ENCODE peak calls at places on chromosomes 5 and 9, in seven cellular contexts. One of them, this sample, is unnamed.

GRCh38 chr9:33721674-33722358 is 73.5 kb upstream of the PRSS3 start:
- DNase-seq in NCI-H1436: peak; percentile 72
- DNase-seq in effector memory CD4-positive, alpha-beta T cell: peak; percentile 69
- DNase-seq in EH: peak; percentile 75
- DNase-seq in HT1080: peak; percentile 71
- DNase-seq in heart right ventricle: peak; percentile 78
- DNase-seq in cerebellar cortex: peak; percentile 85
- DNase-seq in this sample: peak; percentile 57

GRCh38 chr9:85163415-85163814 is 493.9 kb downstream of the NTRK2 start:
- DNase-seq in NCI-H1436: no peak
- DNase-seq in effector memory CD4-positive, alpha-beta T cell: no peak
- DNase-seq in EH: no peak
- DNase-seq in HT1080: no peak
- DNase-seq in heart right ventricle: no peak
- DNase-seq in cerebellar cortex: no peak
- DNase-seq in this sample: no peak

GRCh38 chr5:61232490-61232889 is 70.2 kb upstream of the SMIM15 start:
- DNase-seq in NCI-H1436: no peak
- DNase-seq in effector memory CD4-positive, alpha-beta T cell: no peak
- DNase-seq in EH: no peak
- DNase-seq in HT1080: no peak
- DNase-seq in heart right ventricle: peak; percentile 16
- DNase-seq in cerebellar cortex: no peak
- DNase-seq in this sample: no peak

GRCh38 chr9:106962105-106962504 is 99.1 kb downstream of the ZNF462 start:
- DNase-seq in NCI-H1436: no peak
- DNase-seq in effector memory CD4-positive, alpha-beta T cell: no peak
- DNase-seq in EH: peak; percentile 28
- DNase-seq in HT1080: no peak
- DNase-seq in heart right ventricle: no peak
- DNase-seq in cerebellar cortex: no peak
- DNase-seq in this sample: no peak

GRCh38 chr5:132704875-132705274 is 31.1 kb downstream of the IL4 start:
- DNase-seq in NCI-H1436: no peak
- DNase-seq in effector memory CD4-positive, alpha-beta T cell: no peak
- DNase-seq in EH: peak; percentile 64
- DNase-seq in HT1080: peak; percentile 38
- DNase-seq in heart right ventricle: no peak
- DNase-seq in cerebellar cortex: no peak
- DNase-seq in this sample: no peak

GRCh38 chr5:38466444-38467189 is 89.8 kb downstream of the LIFR start:
- DNase-seq in NCI-H1436: no peak
- DNase-seq in effector memory CD4-positive, alpha-beta T cell: no peak
- DNase-seq in EH: no peak
- DNase-seq in HT1080: no peak
- DNase-seq in heart right ventricle: peak; percentile 74
- DNase-seq in cerebellar cortex: peak; percentile 84
- DNase-seq in this sample: no peak

GRCh38 chr9:106885451-106885850 is 22.5 kb downstream of the ZNF462 start:
- DNase-seq in NCI-H1436: no peak
- DNase-seq in effector memory CD4-positive, alpha-beta T cell: no peak
- DNase-seq in EH: peak; percentile 86
- DNase-seq in HT1080: peak; percentile 89
- DNase-seq in heart right ventricle: no peak
- DNase-seq in cerebellar cortex: no peak
- DNase-seq in this sample: no peak

GRCh38 chr5:180467028-180467427 is 27.2 kb upstream of the CNOT6 start:
- DNase-seq in NCI-H1436: no peak
- DNase-seq in effector memory CD4-positive, alpha-beta T cell: no peak
- DNase-seq in EH: no peak
- DNase-seq in HT1080: peak; percentile 22
- DNase-seq in heart right ventricle: no peak
- DNase-seq in cerebellar cortex: no peak
- DNase-seq in this sample: no peak

GRCh38 chr5:134101686-134102439 is 12.6 kb upstream of the TCF7 start:
- DNase-seq in NCI-H1436: peak; percentile 14
- DNase-seq in effector memory CD4-positive, alpha-beta T cell: peak; percentile 54
- DNase-seq in EH: peak; percentile 48
- DNase-seq in HT1080: peak; percentile 34
- DNase-seq in heart right ventricle: peak; percentile 46
- DNase-seq in cerebellar cortex: peak; percentile 53
- DNase-seq in this sample: no peak

GRCh38 chr9:130240410-130241197 is 25.0 kb upstream of the HMCN2 start:
- DNase-seq in NCI-H1436: peak; percentile 25
- DNase-seq in effector memory CD4-positive, alpha-beta T cell: no peak
- DNase-seq in EH: peak; percentile 81
- DNase-seq in HT1080: peak; percentile 74
- DNase-seq in heart right ventricle: peak; percentile 67
- DNase-seq in cerebellar cortex: peak; percentile 89
- DNase-seq in this sample: peak; percentile 79

GRCh38 chr9:385818-386398 is 171.2 kb downstream of the DOCK8 start:
- DNase-seq in NCI-H1436: peak; percentile 25
- DNase-seq in effector memory CD4-positive, alpha-beta T cell: no peak
- DNase-seq in EH: peak; percentile 41
- DNase-seq in HT1080: peak; percentile 52
- DNase-seq in heart right ventricle: peak; percentile 45
- DNase-seq in cerebellar cortex: peak; percentile 61
- DNase-seq in this sample: peak; percentile 65

GRCh38 chr9:8963882-8964281 is 1164.3 kb upstream of the DMAC1 start:
- DNase-seq in NCI-H1436: no peak
- DNase-seq in effector memory CD4-positive, alpha-beta T cell: no peak
- DNase-seq in EH: no peak
- DNase-seq in HT1080: no peak
- DNase-seq in heart right ventricle: no peak
- DNase-seq in cerebellar cortex: no peak
- DNase-seq in this sample: no peak

GRCh38 chr9:89601306-89601705 is 3.5 kb upstream of the GADD45G start:
- DNase-seq in NCI-H1436: no peak
- DNase-seq in effector memory CD4-positive, alpha-beta T cell: no peak
- DNase-seq in EH: no peak
- DNase-seq in HT1080: no peak
- DNase-seq in heart right ventricle: no peak
- DNase-seq in cerebellar cortex: no peak
- DNase-seq in this sample: no peak

GRCh38 chr5:61450170-61450815 is 118.2 kb downstream of the ZSWIM6 start:
- DNase-seq in NCI-H1436: no peak
- DNase-seq in effector memory CD4-positive, alpha-beta T cell: no peak
- DNase-seq in EH: peak; percentile 96
- DNase-seq in HT1080: peak; percentile 86
- DNase-seq in heart right ventricle: no peak
- DNase-seq in cerebellar cortex: peak; percentile 22
- DNase-seq in this sample: no peak

GRCh38 chr5:174187001-174187400 is 141.5 kb downstream of the NSG2 start:
- DNase-seq in NCI-H1436: no peak
- DNase-seq in effector memory CD4-positive, alpha-beta T cell: no peak
- DNase-seq in EH: no peak
- DNase-seq in HT1080: no peak
- DNase-seq in heart right ventricle: no peak
- DNase-seq in cerebellar cortex: no peak
- DNase-seq in this sample: no peak

GRCh38 chr5:179207470-179207869 is 137.8 kb downstream of the ADAMTS2 start:
- DNase-seq in NCI-H1436: no peak
- DNase-seq in effector memory CD4-positive, alpha-beta T cell: no peak
- DNase-seq in EH: no peak
- DNase-seq in HT1080: no peak
- DNase-seq in heart right ventricle: no peak
- DNase-seq in cerebellar cortex: no peak
- DNase-seq in this sample: no peak

GRCh38 chr5:156631005-156631404 is 219.1 kb upstream of the PPP1R2B start:
- DNase-seq in NCI-H1436: no peak
- DNase-seq in effector memory CD4-positive, alpha-beta T cell: no peak
- DNase-seq in EH: no peak
- DNase-seq in HT1080: no peak
- DNase-seq in heart right ventricle: no peak
- DNase-seq in cerebellar cortex: no peak
- DNase-seq in this sample: no peak

GRCh38 chr5:79956173-79956670 is 34.8 kb downstream of the MTX3 start:
- DNase-seq in NCI-H1436: no peak
- DNase-seq in effector memory CD4-positive, alpha-beta T cell: no peak
- DNase-seq in EH: peak; percentile 74
- DNase-seq in HT1080: peak; percentile 90
- DNase-seq in heart right ventricle: no peak
- DNase-seq in cerebellar cortex: no peak
- DNase-seq in this sample: no peak

GRCh38 chr5:40914835-40915234 is 5.5 kb downstream of the C7 start:
- DNase-seq in NCI-H1436: no peak
- DNase-seq in effector memory CD4-positive, alpha-beta T cell: no peak
- DNase-seq in EH: peak; percentile 49
- DNase-seq in HT1080: peak; percentile 53
- DNase-seq in heart right ventricle: no peak
- DNase-seq in cerebellar cortex: no peak
- DNase-seq in this sample: no peak

GRCh38 chr5:56815657-56816545 is 552 bp downstream of the MAP3K1 start:
- DNase-seq in NCI-H1436: no peak
- DNase-seq in effector memory CD4-positive, alpha-beta T cell: peak; percentile 12
- DNase-seq in EH: peak; percentile 64
- DNase-seq in HT1080: peak; percentile 15
- DNase-seq in heart right ventricle: peak; percentile 30
- DNase-seq in cerebellar cortex: peak; percentile 51
- DNase-seq in this sample: no peak

GRCh38 chr5:76704131-76704663 is 11.7 kb upstream of the F2R start:
- DNase-seq in NCI-H1436: no peak
- DNase-seq in effector memory CD4-positive, alpha-beta T cell: no peak
- DNase-seq in EH: no peak
- DNase-seq in HT1080: peak; percentile 47
- DNase-seq in heart right ventricle: no peak
- DNase-seq in cerebellar cortex: no peak
- DNase-seq in this sample: no peak

GRCh38 chr5:74612059-74612458 is 28.5 kb downstream of the ENC1 start:
- DNase-seq in NCI-H1436: no peak
- DNase-seq in effector memory CD4-positive, alpha-beta T cell: no peak
- DNase-seq in EH: no peak
- DNase-seq in HT1080: no peak
- DNase-seq in heart right ventricle: no peak
- DNase-seq in cerebellar cortex: no peak
- DNase-seq in this sample: no peak

GRCh38 chr5:136191304-136192014 is 1.5 kb downstream of the SMIM32 start:
- DNase-seq in NCI-H1436: no peak
- DNase-seq in effector memory CD4-positive, alpha-beta T cell: no peak
- DNase-seq in EH: peak; percentile 40
- DNase-seq in HT1080: no peak
- DNase-seq in heart right ventricle: no peak
- DNase-seq in cerebellar cortex: no peak
- DNase-seq in this sample: no peak

GRCh38 chr5:79850941-79851693 is 139.9 kb downstream of the MTX3 start:
- DNase-seq in NCI-H1436: no peak
- DNase-seq in effector memory CD4-positive, alpha-beta T cell: no peak
- DNase-seq in EH: no peak
- DNase-seq in HT1080: no peak
- DNase-seq in heart right ventricle: no peak
- DNase-seq in cerebellar cortex: no peak
- DNase-seq in this sample: no peak

GRCh38 chr9:18793122-18793521 is 239.9 kb downstream of the SAXO1 start:
- DNase-seq in NCI-H1436: no peak
- DNase-seq in effector memory CD4-positive, alpha-beta T cell: no peak
- DNase-seq in EH: no peak
- DNase-seq in HT1080: no peak
- DNase-seq in heart right ventricle: no peak
- DNase-seq in cerebellar cortex: no peak
- DNase-seq in this sample: no peak

GRCh38 chr9:117411547-117411946 is 3.3 kb downstream of the ASTN2 start:
- DNase-seq in NCI-H1436: peak; percentile 19
- DNase-seq in effector memory CD4-positive, alpha-beta T cell: no peak
- DNase-seq in EH: peak; percentile 25
- DNase-seq in HT1080: peak; percentile 35
- DNase-seq in heart right ventricle: peak; percentile 28
- DNase-seq in cerebellar cortex: peak; percentile 74
- DNase-seq in this sample: no peak

GRCh38 chr5:181235323-181235688 is 8.4 kb downstream of the RACK1 start:
- DNase-seq in NCI-H1436: no peak
- DNase-seq in effector memory CD4-positive, alpha-beta T cell: no peak
- DNase-seq in EH: peak; percentile 15
- DNase-seq in HT1080: no peak
- DNase-seq in heart right ventricle: no peak
- DNase-seq in cerebellar cortex: no peak
- DNase-seq in this sample: no peak

GRCh38 chr9:108290839-108291585 is 564.8 kb downstream of the ACTL7B start:
- DNase-seq in NCI-H1436: no peak
- DNase-seq in effector memory CD4-positive, alpha-beta T cell: no peak
- DNase-seq in EH: peak; percentile 88
- DNase-seq in HT1080: no peak
- DNase-seq in heart right ventricle: no peak
- DNase-seq in cerebellar cortex: no peak
- DNase-seq in this sample: no peak

GRCh38 chr9:89868100-89868499 is 263.3 kb downstream of the GADD45G start:
- DNase-seq in NCI-H1436: no peak
- DNase-seq in effector memory CD4-positive, alpha-beta T cell: no peak
- DNase-seq in EH: no peak
- DNase-seq in HT1080: no peak
- DNase-seq in heart right ventricle: no peak
- DNase-seq in cerebellar cortex: no peak
- DNase-seq in this sample: no peak

GRCh38 chr5:162248107-162248713 is 180.6 kb downstream of the GABRG2 start:
- DNase-seq in NCI-H1436: no peak
- DNase-seq in effector memory CD4-positive, alpha-beta T cell: no peak
- DNase-seq in EH: no peak
- DNase-seq in HT1080: peak; percentile 11
- DNase-seq in heart right ventricle: no peak
- DNase-seq in cerebellar cortex: peak; percentile 4
- DNase-seq in this sample: no peak

GRCh38 chr9:109817146-109817845 is 37.3 kb downstream of the PALM2AKAP2 start:
- DNase-seq in NCI-H1436: no peak
- DNase-seq in effector memory CD4-positive, alpha-beta T cell: no peak
- DNase-seq in EH: peak; percentile 88
- DNase-seq in HT1080: peak; percentile 72
- DNase-seq in heart right ventricle: no peak
- DNase-seq in cerebellar cortex: no peak
- DNase-seq in this sample: no peak

GRCh38 chr5:180395540-180396274 is 42.6 kb upstream of the GFPT2 start:
- DNase-seq in NCI-H1436: no peak
- DNase-seq in effector memory CD4-positive, alpha-beta T cell: no peak
- DNase-seq in EH: no peak
- DNase-seq in HT1080: no peak
- DNase-seq in heart right ventricle: no peak
- DNase-seq in cerebellar cortex: peak; percentile 69
- DNase-seq in this sample: no peak

GRCh38 chr5:7876867-7877266 is 7.9 kb downstream of the MTRR start:
- DNase-seq in NCI-H1436: no peak
- DNase-seq in effector memory CD4-positive, alpha-beta T cell: no peak
- DNase-seq in EH: peak; percentile 58
- DNase-seq in HT1080: peak; percentile 68
- DNase-seq in heart right ventricle: no peak
- DNase-seq in cerebellar cortex: no peak
- DNase-seq in this sample: no peak

This sample was measured in NCI-H2171.